ENCODE peak calls at places on chromosomes 13 and 19, in eight cellular contexts. One of them, this sample, is unnamed.

GRCh38 chr13:76157926-76158325 is 521.8 kb downstream of the LMO7 start:
- DNase-seq in H7: no peak
- DNase-seq in neural progenitor cell: no peak
- DNase-seq in AG04450: no peak
- DNase-seq in iPS DF 6.9: no peak
- DNase-seq in NCI-H510A treated with DMSO at 0.1 percent for 48 hours: no peak
- DNase-seq in dorsolateral prefrontal cortex: no peak
- DNase-seq in myocyte: no peak
- DNase-seq in this sample: no peak

GRCh38 chr13:21850013-21851006 is 179.4 kb downstream of the FGF9 start:
- DNase-seq in iPS DF 6.9: no peak
- DNase-seq in dorsolateral prefrontal cortex: no peak
- DNase-seq in myocyte: no peak
- DNase-seq in neural progenitor cell: no peak
- DNase-seq in H7: no peak
- DNase-seq in AG04450: no peak
- DNase-seq in NCI-H510A treated with DMSO at 0.1 percent for 48 hours: no peak
- DNase-seq in this sample: no peak

GRCh38 chr19:571127-571974 is 1.0 kb upstream of the BSG start:
- DNase-seq in iPS DF 6.9: no peak
- DNase-seq in H7: peak
- DNase-seq in neural progenitor cell: peak
- DNase-seq in myocyte: no peak
- DNase-seq in NCI-H510A treated with DMSO at 0.1 percent for 48 hours: peak
- DNase-seq in AG04450: no peak
- DNase-seq in dorsolateral prefrontal cortex: no peak
- DNase-seq in this sample: no peak

GRCh38 chr19:47124937-47125668 is 5.5 kb upstream of the SAE1 start:
- DNase-seq in neural progenitor cell: peak
- DNase-seq in dorsolateral prefrontal cortex: no peak
- DNase-seq in AG04450: no peak
- DNase-seq in H7: peak
- DNase-seq in myocyte: peak
- DNase-seq in NCI-H510A treated with DMSO at 0.1 percent for 48 hours: peak
- DNase-seq in iPS DF 6.9: no peak
- DNase-seq in this sample: peak

GRCh38 chr13:106349080-106349841 is 186.2 kb downstream of the EFNB2 start:
- DNase-seq in iPS DF 6.9: no peak
- DNase-seq in myocyte: no peak
- DNase-seq in AG04450: no peak
- DNase-seq in NCI-H510A treated with DMSO at 0.1 percent for 48 hours: peak
- DNase-seq in dorsolateral prefrontal cortex: no peak
- DNase-seq in neural progenitor cell: peak
- DNase-seq in H7: peak
- DNase-seq in this sample: peak

GRCh38 chr13:113122571-113123225 is at the start of gene F10:
- DNase-seq in dorsolateral prefrontal cortex: no peak
- DNase-seq in AG04450: peak
- DNase-seq in H7: peak
- DNase-seq in NCI-H510A treated with DMSO at 0.1 percent for 48 hours: peak
- DNase-seq in iPS DF 6.9: no peak
- DNase-seq in neural progenitor cell: peak
- DNase-seq in myocyte: peak
- DNase-seq in this sample: no peak

GRCh38 chr19:45075215-45076028 is 856 bp downstream of the ZNF296 start:
- DNase-seq in AG04450: no peak
- DNase-seq in NCI-H510A treated with DMSO at 0.1 percent for 48 hours: peak
- DNase-seq in neural progenitor cell: peak
- DNase-seq in dorsolateral prefrontal cortex: no peak
- DNase-seq in iPS DF 6.9: no peak
- DNase-seq in H7: peak
- DNase-seq in myocyte: peak
- DNase-seq in this sample: peak

GRCh38 chr13:113904411-113904810 is 40.5 kb upstream of the GAS6 start:
- DNase-seq in dorsolateral prefrontal cortex: no peak
- DNase-seq in H7: peak
- DNase-seq in AG04450: no peak
- DNase-seq in myocyte: peak
- DNase-seq in NCI-H510A treated with DMSO at 0.1 percent for 48 hours: no peak
- DNase-seq in iPS DF 6.9: peak
- DNase-seq in neural progenitor cell: peak
- DNase-seq in this sample: peak

GRCh38 chr19:32910094-32910493 is 40.5 kb upstream of the SLC7A9 start:
- DNase-seq in neural progenitor cell: no peak
- DNase-seq in NCI-H510A treated with DMSO at 0.1 percent for 48 hours: peak
- DNase-seq in AG04450: no peak
- DNase-seq in dorsolateral prefrontal cortex: no peak
- DNase-seq in H7: no peak
- DNase-seq in myocyte: no peak
- DNase-seq in iPS DF 6.9: no peak
- DNase-seq in this sample: no peak

GRCh38 chr13:114082849-114083645 is 49.4 kb downstream of the RASA3 start:
- DNase-seq in iPS DF 6.9: no peak
- DNase-seq in AG04450: no peak
- DNase-seq in NCI-H510A treated with DMSO at 0.1 percent for 48 hours: no peak
- DNase-seq in dorsolateral prefrontal cortex: no peak
- DNase-seq in H7: no peak
- DNase-seq in myocyte: no peak
- DNase-seq in neural progenitor cell: no peak
- DNase-seq in this sample: no peak

GRCh38 chr19:53394522-53394973 is 401 bp upstream of the ZNF765 start:
- DNase-seq in AG04450: no peak
- DNase-seq in NCI-H510A treated with DMSO at 0.1 percent for 48 hours: no peak
- DNase-seq in dorsolateral prefrontal cortex: peak
- DNase-seq in iPS DF 6.9: peak
- DNase-seq in neural progenitor cell: peak
- DNase-seq in myocyte: peak
- DNase-seq in H7: peak
- DNase-seq in this sample: peak

GRCh38 chr19:3178377-3178972 is at the start of gene S1PR4:
- DNase-seq in iPS DF 6.9: no peak
- DNase-seq in neural progenitor cell: no peak
- DNase-seq in dorsolateral prefrontal cortex: no peak
- DNase-seq in NCI-H510A treated with DMSO at 0.1 percent for 48 hours: no peak
- DNase-seq in H7: peak
- DNase-seq in myocyte: no peak
- DNase-seq in AG04450: no peak
- DNase-seq in this sample: no peak

GRCh38 chr19:55114566-55115145 is 2.8 kb downstream of the PPP1R12C start:
- DNase-seq in NCI-H510A treated with DMSO at 0.1 percent for 48 hours: no peak
- DNase-seq in iPS DF 6.9: no peak
- DNase-seq in myocyte: no peak
- DNase-seq in dorsolateral prefrontal cortex: no peak
- DNase-seq in neural progenitor cell: no peak
- DNase-seq in AG04450: no peak
- DNase-seq in H7: peak
- DNase-seq in this sample: no peak

GRCh38 chr13:99542788-99543406 is 41.6 kb downstream of the TM9SF2 start:
- DNase-seq in H7: no peak
- DNase-seq in myocyte: no peak
- DNase-seq in dorsolateral prefrontal cortex: no peak
- DNase-seq in AG04450: no peak
- DNase-seq in iPS DF 6.9: no peak
- DNase-seq in NCI-H510A treated with DMSO at 0.1 percent for 48 hours: no peak
- DNase-seq in neural progenitor cell: no peak
- DNase-seq in this sample: no peak

GRCh38 chr13:105177265-105177900 is 1358.1 kb downstream of the EFNB2 start:
- DNase-seq in H7: no peak
- DNase-seq in myocyte: peak
- DNase-seq in AG04450: no peak
- DNase-seq in dorsolateral prefrontal cortex: no peak
- DNase-seq in iPS DF 6.9: no peak
- DNase-seq in neural progenitor cell: no peak
- DNase-seq in NCI-H510A treated with DMSO at 0.1 percent for 48 hours: no peak
- DNase-seq in this sample: no peak

GRCh38 chr13:99193152-99193551 is 7.5 kb upstream of the UBAC2 start:
- DNase-seq in H7: no peak
- DNase-seq in dorsolateral prefrontal cortex: no peak
- DNase-seq in neural progenitor cell: no peak
- DNase-seq in NCI-H510A treated with DMSO at 0.1 percent for 48 hours: no peak
- DNase-seq in myocyte: no peak
- DNase-seq in iPS DF 6.9: no peak
- DNase-seq in AG04450: no peak
- DNase-seq in this sample: no peak

GRCh38 chr13:20391597-20392452 is 133.8 kb downstream of the CRYL1 start:
- DNase-seq in iPS DF 6.9: no peak
- DNase-seq in NCI-H510A treated with DMSO at 0.1 percent for 48 hours: no peak
- DNase-seq in neural progenitor cell: peak
- DNase-seq in H7: peak
- DNase-seq in dorsolateral prefrontal cortex: no peak
- DNase-seq in AG04450: no peak
- DNase-seq in myocyte: no peak
- DNase-seq in this sample: no peak

GRCh38 chr13:99405966-99406365 is 95.3 kb upstream of the TM9SF2 start:
- DNase-seq in iPS DF 6.9: no peak
- DNase-seq in NCI-H510A treated with DMSO at 0.1 percent for 48 hours: no peak
- DNase-seq in myocyte: no peak
- DNase-seq in dorsolateral prefrontal cortex: no peak
- DNase-seq in H7: no peak
- DNase-seq in neural progenitor cell: no peak
- DNase-seq in AG04450: no peak
- DNase-seq in this sample: no peak

GRCh38 chr19:33703821-33704220 is 82.1 kb downstream of the CHST8 start:
- DNase-seq in H7: peak
- DNase-seq in NCI-H510A treated with DMSO at 0.1 percent for 48 hours: no peak
- DNase-seq in dorsolateral prefrontal cortex: no peak
- DNase-seq in AG04450: no peak
- DNase-seq in neural progenitor cell: no peak
- DNase-seq in myocyte: no peak
- DNase-seq in iPS DF 6.9: no peak
- DNase-seq in this sample: no peak

GRCh38 chr19:32202244-32202643 is 143.2 kb upstream of the ZNF507 start:
- DNase-seq in NCI-H510A treated with DMSO at 0.1 percent for 48 hours: no peak
- DNase-seq in AG04450: no peak
- DNase-seq in myocyte: no peak
- DNase-seq in dorsolateral prefrontal cortex: no peak
- DNase-seq in H7: no peak
- DNase-seq in iPS DF 6.9: no peak
- DNase-seq in neural progenitor cell: no peak
- DNase-seq in this sample: no peak

GRCh38 chr19:49441210-49441959 is at the start of gene SLC17A7:
- DNase-seq in dorsolateral prefrontal cortex: no peak
- DNase-seq in NCI-H510A treated with DMSO at 0.1 percent for 48 hours: no peak
- DNase-seq in iPS DF 6.9: no peak
- DNase-seq in H7: peak
- DNase-seq in myocyte: no peak
- DNase-seq in neural progenitor cell: peak
- DNase-seq in AG04450: no peak
- DNase-seq in this sample: no peak

GRCh38 chr19:36152061-36152885 is at the start of gene COX7A1:
- DNase-seq in AG04450: no peak
- DNase-seq in myocyte: no peak
- DNase-seq in NCI-H510A treated with DMSO at 0.1 percent for 48 hours: no peak
- DNase-seq in H7: peak
- DNase-seq in neural progenitor cell: no peak
- DNase-seq in iPS DF 6.9: no peak
- DNase-seq in dorsolateral prefrontal cortex: no peak
- DNase-seq in this sample: no peak

This sample was measured in RCC 7860.